ENCODE peak calls at places on chromosomes 7 and 10, in five cellular contexts. C is neural crest cell; R is mesenteric fat pad; W is Right ventricle myocardium superior; B is stimulated activated CD8-positive, alpha-beta memory T cell treated with anti-CD3 and anti-CD28 coated beads, Interleukin-2, amount 100 ng/mL, for 1 hour. M is an unnamed sample.

GRCh38 chr10:69636626-69637550 is 6.8 kb downstream of the FAM241B start:
- DNase-seq in W (no peak), R (no peak), C (no peak), B (no peak), M (no peak)

GRCh38 chr7:1723254-1723653 is 53.2 kb downstream of the ELFN1 start:
- DNase-seq in W (no peak), B (no peak), R (no peak), C (no peak), M (no peak)

GRCh38 chr10:10499839-10500238 is 517.8 kb upstream of the CELF2 start:
- DNase-seq in W (no peak), R (no peak), C (no peak), B (no peak), M (no peak)

GRCh38 chr7:129719980-129720732 is 108.6 kb downstream of the NRF1 start:
- DNase-seq in C (no peak), W (no peak), B (no peak), R (no peak), M (peak; percentile 21)

GRCh38 chr7:137007001-137007725 is 138.7 kb downstream of the CHRM2 start:
- DNase-seq in R (no peak), W (no peak), C (no peak), B (no peak), M (no peak)

GRCh38 chr7:80637911-80638765 is at the start of gene CD36:
- DNase-seq in W (no peak), C (no peak), R (no peak), B (no peak), M (no peak)

GRCh38 chr10:32174349-32174893 is 118.2 kb upstream of the KIF5B start:
- DNase-seq in C (no peak), R (peak; percentile 18), B (no peak), W (no peak), M (no peak)

GRCh38 chr7:523436-524336 is 4.0 kb upstream of the PDGFA start:
- DNase-seq in B (no peak), C (no peak), R (no peak), W (no peak), M (no peak)

GRCh38 chr7:157522189-157522588 is 185.4 kb downstream of the DNAJB6 start:
- DNase-seq in B (no peak), R (peak; percentile 78), C (no peak), W (peak; percentile 12), M (no peak)

GRCh38 chr10:29836396-29836795 is 201.6 kb upstream of the SVIL start:
- DNase-seq in C (no peak), B (no peak), R (no peak), W (no peak), M (no peak)

M was measured in HuH-7.5.